ENCODE peak calls at places on chromosomes 6 and 20, in nine cellular contexts. J is mesenteric fat pad; A is B cell; W is OCI-LY7; Z is frontal cortex; E is caudate nucleus; X is stimulated activated effector memory CD8-positive, alpha-beta T cell treated with anti-CD3 and anti-CD28 coated beads, Interleukin-12 subunit alpha, Interleukin-12 subunit beta, amount 100 ng/mL, for 72 hours; H is effector memory CD8-positive, alpha-beta T cell; M is ACHN. U is an unnamed sample.

GRCh38 chr6:78995946-78996345 is 82.1 kb downstream of the PHIP start:
- DNase-seq in E (no peak), M (no peak), Z (no peak), H (no peak), A (no peak), X (no peak), J (no peak), W (no peak), U (no peak)

GRCh38 chr20:50193851-50194830 is 3.5 kb downstream of the CEBPB start:
- DNase-seq in A (no peak), J (no peak), E (no peak), Z (peak), M (no peak), W (no peak), X (no peak), H (no peak), U (no peak)

GRCh38 chr6:99568103-99568933 is at the start of gene CCNC:
- DNase-seq in J (peak), X (peak), W (peak), Z (peak), E (peak), H (peak), M (peak), A (peak), U (peak)

GRCh38 chr6:4632411-4632810 is 143.8 kb upstream of the CDYL start:
- DNase-seq in J (no peak), E (no peak), A (no peak), M (no peak), X (peak), W (no peak), Z (no peak), H (no peak), U (no peak)

GRCh38 chr6:6610031-6610591 is 21.6 kb downstream of the LY86 start:
- DNase-seq in E (no peak), J (no peak), M (no peak), A (peak), W (peak), Z (no peak), H (peak), X (no peak), U (no peak)

GRCh38 chr6:167917755-167918154 is 79.7 kb upstream of the KIF25 start:
- DNase-seq in H (no peak), X (no peak), W (no peak), A (no peak), E (no peak), M (no peak), Z (no peak), J (no peak), U (no peak)

GRCh38 chr6:153167907-153168306 is 36.8 kb upstream of the RGS17 start:
- DNase-seq in M (no peak), A (no peak), E (no peak), J (no peak), W (no peak), H (no peak), Z (no peak), X (no peak), U (no peak)

GRCh38 chr20:38840053-38840893 is 34.8 kb downstream of the PPP1R16B start:
- DNase-seq in W (no peak), A (no peak), Z (peak), X (no peak), J (no peak), M (no peak), E (peak), H (peak), U (no peak)

GRCh38 chr6:30820196-30820595 is 64.1 kb upstream of the DDR1 start:
- DNase-seq in J (no peak), W (no peak), A (no peak), M (peak), H (no peak), X (no peak), E (no peak), Z (no peak), U (no peak)

GRCh38 chr20:22470620-22471026 is 113.7 kb downstream of the FOXA2 start:
- DNase-seq in Z (no peak), A (no peak), H (no peak), X (no peak), E (no peak), J (no peak), W (no peak), M (no peak), U (no peak)

GRCh38 chr20:1185316-1185741 is 548 bp upstream of the TMEM74B start:
- DNase-seq in H (no peak), X (peak), E (no peak), J (no peak), W (no peak), Z (peak), M (peak), A (peak), U (no peak)

GRCh38 chr6:90712165-90712564 is 125.3 kb upstream of the MAP3K7 start:
- DNase-seq in J (no peak), M (no peak), A (no peak), X (no peak), H (no peak), W (no peak), E (no peak), Z (no peak), U (no peak)

GRCh38 chr6:28764014-28764723 is 159.6 kb downstream of the TRIM27 start:
- DNase-seq in W (no peak), E (no peak), A (no peak), M (no peak), H (no peak), J (no peak), X (no peak), Z (no peak), U (no peak)

GRCh38 chr20:5786930-5787826 is 37.0 kb downstream of the SHLD1 start:
- DNase-seq in Z (no peak), J (no peak), E (no peak), H (no peak), A (no peak), X (no peak), M (no peak), W (no peak), U (no peak)

GRCh38 chr6:28585335-28585734 is 59.7 kb downstream of the GPX5 start:
- DNase-seq in W (no peak), X (no peak), A (no peak), E (no peak), Z (no peak), M (no peak), H (no peak), J (no peak), U (no peak)

GRCh38 chr20:41524980-41525613 is 93.1 kb downstream of the CHD6 start:
- DNase-seq in E (peak), X (no peak), J (no peak), M (no peak), W (no peak), H (no peak), Z (peak), A (no peak), U (no peak)

GRCh38 chr6:90131614-90132423 is 164.8 kb downstream of the BACH2 start:
- DNase-seq in M (no peak), Z (no peak), A (no peak), H (no peak), E (no peak), X (no peak), W (no peak), J (no peak), U (no peak)

GRCh38 chr20:2006452-2007381 is 12.9 kb upstream of the PDYN start:
- DNase-seq in H (peak), X (peak), M (peak), A (peak), W (peak), J (no peak), E (no peak), Z (no peak), U (peak)

GRCh38 chr6:125944434-125944816 is 12.1 kb upstream of the HINT3 start:
- DNase-seq in A (no peak), M (no peak), X (no peak), J (no peak), E (no peak), H (no peak), W (no peak), Z (peak), U (peak)

GRCh38 chr20:15902493-15902892 is 670.8 kb downstream of the KIF16B start:
- DNase-seq in A (no peak), H (no peak), X (no peak), W (peak), M (no peak), J (no peak), E (no peak), Z (no peak), U (no peak)

GRCh38 chr6:166608819-166609218 is 18.2 kb downstream of the RPS6KA2 start:
- DNase-seq in M (no peak), Z (no peak), A (no peak), E (no peak), W (no peak), X (no peak), J (no peak), H (no peak), U (no peak)

GRCh38 chr6:142871910-142872331 is 73.1 kb downstream of the HIVEP2 start:
- DNase-seq in M (peak), H (peak), E (no peak), J (no peak), Z (peak), W (no peak), A (peak), X (peak), U (peak)

GRCh38 chr6:95601133-95601532 is 23.8 kb downstream of the MANEA start:
- DNase-seq in A (no peak), J (no peak), E (no peak), Z (no peak), H (no peak), M (no peak), X (no peak), W (no peak), U (no peak)

GRCh38 chr6:62707156-62707555 is 421.1 kb upstream of the KHDRBS2 start:
- DNase-seq in Z (no peak), A (no peak), M (peak), J (no peak), X (no peak), W (no peak), H (no peak), E (no peak), U (no peak)

GRCh38 chr6:126947070-126947469 is 171.4 kb upstream of the RSPO3 start:
- DNase-seq in E (no peak), Z (no peak), X (no peak), W (no peak), H (no peak), M (no peak), A (no peak), J (no peak), U (no peak)

GRCh38 chr20:34977365-34978091 is 21.9 kb downstream of the MYH7B start:
- DNase-seq in H (no peak), J (no peak), X (no peak), A (no peak), Z (no peak), E (no peak), W (no peak), M (no peak), U (no peak)

GRCh38 chr20:35954907-35955251 is 577 bp upstream of the SCAND1 start:
- DNase-seq in Z (no peak), E (peak), X (no peak), J (no peak), M (peak), A (no peak), H (peak), W (peak), U (no peak)

GRCh38 chr6:44297063-44298038 is 15.8 kb downstream of the AARS2 start:
- DNase-seq in X (no peak), E (peak), A (peak), M (peak), W (no peak), Z (peak), J (no peak), H (no peak), U (peak)

GRCh38 chr6:152206072-152206818 is 398.8 kb downstream of the ESR1 start:
- DNase-seq in W (peak), H (peak), X (no peak), Z (no peak), J (no peak), A (peak), M (peak), E (no peak), U (peak)

GRCh38 chr20:58875541-58876134 is 23.1 kb downstream of the GNAS start:
- DNase-seq in W (no peak), J (no peak), H (no peak), A (no peak), Z (no peak), X (no peak), M (peak), E (no peak), U (no peak)

GRCh38 chr6:41546866-41547798 is 951 bp downstream of the FOXP4 start:
- DNase-seq in E (no peak), W (peak), J (no peak), A (peak), Z (peak), H (peak), M (peak), X (peak), U (no peak)

GRCh38 chr6:79609225-79609595 is 21.9 kb upstream of the SH3BGRL2 start:
- DNase-seq in A (no peak), W (no peak), H (no peak), E (no peak), Z (no peak), J (no peak), M (no peak), X (no peak), U (no peak)